ENCODE peak calls at places on chromosomes 1 and 21, in eight cellular contexts. I is left ventricle myocardium inferior; L is iPS-NIHi11; F is activated T-helper 1 cell treated with Interleukin-2 at 50 U/mL for 16 hours; C is NCI-H2081; O is GOT3; Y is activated CD4-positive, alpha-beta memory T cell treated with anti-CD3 and anti-CD28 coated beads, Interleukin-2, amount 10 ng/mL, durations not matched to agents 7 days and 5 days; S is activated CD4-positive, alpha-beta T cell treated with anti-CD3 and anti-CD28 coated beads, Interleukin-2, amount 10 ng/mL, durations not matched to agents 24 days and 14 days. P is an unnamed sample.

GRCh38 chr1:65255088-65256050 is 54.0 kb upstream of the DNAJC6 start:
- DNase-seq in L (no peak), S (no peak), O (no peak), I (no peak), F (no peak), C (peak; percentile 48), Y (no peak), P (no peak)

GRCh38 chr1:241167121-241167619 is 189.8 kb downstream of the RGS7 start:
- DNase-seq in F (no peak), L (no peak), S (no peak), O (no peak), Y (no peak), C (peak; percentile 60), I (no peak), P (no peak)

GRCh38 chr1:9618912-9619679 is 30.4 kb downstream of the TMEM201 start:
- DNase-seq in C (no peak), Y (no peak), L (no peak), O (no peak), F (no peak), I (no peak), S (no peak), P (no peak)

GRCh38 chr1:27569506-27570382 is 34.2 kb downstream of the AHDC1 start:
- DNase-seq in S (peak; percentile 64), Y (no peak), C (no peak), I (peak; percentile 21), L (no peak), F (no peak), O (no peak), P (no peak)

GRCh38 chr1:38571726-38572125 is 287.8 kb downstream of the RRAGC start:
- DNase-seq in I (no peak), C (no peak), Y (no peak), O (no peak), S (no peak), L (no peak), F (no peak), P (no peak)

GRCh38 chr1:145785481-145785880 is 38.4 kb downstream of the RNF115 start:
- DNase-seq in I (no peak), F (no peak), O (no peak), L (no peak), S (no peak), Y (no peak), C (no peak), P (no peak)

GRCh38 chr1:91234181-91234580 is 170.5 kb downstream of the HFM1 start:
- DNase-seq in S (peak; percentile 14), F (no peak), C (no peak), L (no peak), Y (no peak), O (no peak), I (no peak), P (no peak)

GRCh38 chr1:160453443-160453842 is 53.1 kb downstream of the VANGL2 start:
- DNase-seq in Y (no peak), S (peak; percentile 56), O (no peak), L (no peak), F (no peak), C (no peak), I (no peak), P (no peak)

GRCh38 chr1:39084191-39084590 is 58.0 kb downstream of the NDUFS5 start:
- DNase-seq in C (no peak), F (no peak), L (no peak), Y (no peak), S (no peak), I (no peak), O (no peak), P (no peak)

GRCh38 chr1:3891329-3891867 is 8.7 kb downstream of the C1orf174 start:
- DNase-seq in I (no peak), O (no peak), L (no peak), C (no peak), Y (no peak), F (no peak), S (no peak), P (no peak)

GRCh38 chr1:208788013-208788412 is 543.8 kb upstream of the PLXNA2 start:
- DNase-seq in L (no peak), Y (no peak), I (no peak), F (no peak), S (no peak), C (no peak), O (no peak), P (no peak)

GRCh38 chr21:21688877-21689276 is 690.7 kb downstream of the NCAM2 start:
- DNase-seq in Y (no peak), O (no peak), I (no peak), L (no peak), F (no peak), C (peak; percentile 8), S (no peak), P (no peak)

GRCh38 chr1:205809942-205810345 is 3.1 kb downstream of the SLC41A1 start:
- DNase-seq in L (no peak), F (no peak), C (no peak), O (no peak), Y (no peak), S (no peak), I (peak; percentile 41), P (no peak)

GRCh38 chr1:209704584-209704983 is at the start of gene HSD11B1:
- DNase-seq in I (peak; percentile 71), S (no peak), O (peak; percentile 43), F (no peak), Y (no peak), L (no peak), C (no peak), P (no peak)

GRCh38 chr1:31575373-31576140 is 758 bp upstream of the TINAGL1 start:
- DNase-seq in O (no peak), C (no peak), I (no peak), Y (peak; percentile 8), S (no peak), L (no peak), F (no peak), P (peak; percentile 74)

GRCh38 chr21:44522753-44523204 is 17.2 kb downstream of the KRTAP10-1 start:
- DNase-seq in F (no peak), L (no peak), O (no peak), C (no peak), I (no peak), Y (no peak), S (no peak), P (no peak)

GRCh38 chr1:43147625-43148319 is 24.3 kb downstream of the EBNA1BP2 start:
- DNase-seq in I (peak; percentile 63), F (no peak), C (peak; percentile 85), S (peak; percentile 78), O (no peak), Y (peak; percentile 43), L (peak; percentile 97), P (no peak)

GRCh38 chr1:232954594-232955365 is 4.4 kb downstream of the NTPCR start:
- DNase-seq in Y (no peak), O (no peak), F (no peak), C (no peak), I (no peak), L (no peak), S (no peak), P (no peak)

GRCh38 chr1:29774355-29774754 is 538.0 kb downstream of the PTPRU start:
- DNase-seq in O (no peak), F (no peak), L (no peak), C (no peak), I (no peak), S (no peak), Y (no peak), P (no peak)

GRCh38 chr1:47684964-47685762 is 247.3 kb downstream of the FOXD2 start:
- DNase-seq in C (no peak), Y (no peak), O (no peak), I (no peak), S (no peak), F (no peak), L (no peak), P (no peak)

GRCh38 chr1:94856004-94856403 is 35.8 kb downstream of the SLC44A3 start:
- DNase-seq in L (no peak), F (no peak), S (no peak), C (no peak), Y (no peak), O (no peak), I (no peak), P (no peak)

GRCh38 chr1:94757931-94758330 is 62.2 kb upstream of the SLC44A3 start:
- DNase-seq in S (no peak), C (no peak), F (no peak), L (peak; percentile 27), I (peak; percentile 55), O (no peak), Y (no peak), P (no peak)

GRCh38 chr1:95578462-95578861 is 344.5 kb downstream of the RWDD3 start:
- DNase-seq in Y (no peak), I (no peak), S (no peak), F (no peak), L (no peak), C (no peak), O (no peak), P (no peak)

GRCh38 chr1:17101261-17101660 is 18.0 kb downstream of the PADI2 start:
- DNase-seq in S (no peak), O (no peak), C (no peak), F (no peak), L (no peak), I (no peak), Y (no peak), P (no peak)

GRCh38 chr1:81158592-81158991 is 642.1 kb upstream of the ADGRL2 start:
- DNase-seq in I (no peak), C (no peak), L (peak; percentile 14), O (no peak), S (no peak), F (no peak), Y (no peak), P (no peak)

GRCh38 chr1:160550572-160551034 is 27.5 kb upstream of the SLAMF6 start:
- DNase-seq in Y (peak; percentile 62), C (no peak), F (peak; percentile 23), I (no peak), S (peak; percentile 82), L (peak; percentile 64), O (no peak), P (no peak)

GRCh38 chr1:35573198-35573775 is at the start of gene TFAP2E:
- DNase-seq in I (no peak), F (no peak), S (no peak), O (no peak), C (peak; percentile 36), L (peak; percentile 71), Y (no peak), P (peak; percentile 71)

GRCh38 chr1:156504062-156504813 is 3.7 kb upstream of the MEF2D start:
- DNase-seq in S (no peak), C (peak; percentile 39), F (no peak), I (no peak), O (no peak), Y (no peak), L (no peak), P (no peak)

GRCh38 chr1:26477446-26478152 is 5.4 kb downstream of the HMGN2 start:
- DNase-seq in C (no peak), O (no peak), L (no peak), Y (no peak), F (no peak), I (no peak), S (no peak), P (no peak)

GRCh38 chr21:33047231-33047630 is 21.5 kb downstream of the OLIG2 start:
- DNase-seq in L (no peak), F (no peak), O (no peak), I (no peak), S (no peak), C (no peak), Y (no peak), P (no peak)

GRCh38 chr1:209627349-209628196 is 24.7 kb downstream of the LAMB3 start:
- DNase-seq in S (peak; percentile 94), L (peak; percentile 89), O (peak; percentile 58), C (peak; percentile 85), F (peak; percentile 53), Y (peak; percentile 80), I (peak; percentile 77), P (peak; percentile 72)

GRCh38 chr1:184802739-184803492 is 48.3 kb upstream of the EDEM3 start:
- DNase-seq in S (no peak), F (no peak), L (no peak), I (no peak), O (no peak), Y (no peak), C (no peak), P (no peak)

GRCh38 chr1:64006276-64007051 is 197.0 kb upstream of the UBE2U start:
- DNase-seq in S (peak; percentile 65), O (no peak), L (peak; percentile 20), F (no peak), I (no peak), C (peak; percentile 31), Y (no peak), P (no peak)

GRCh38 chr1:212432706-212433576 is at the start of gene NENF:
- DNase-seq in F (peak; percentile 61), O (peak; percentile 21), L (peak; percentile 96), I (peak; percentile 88), S (peak; percentile 95), C (peak; percentile 82), Y (peak; percentile 82), P (peak; percentile 90)

P was measured in HuH-7.